ENCODE peak calls at places on chromosomes 7 and 10, in eight cellular contexts. V is NCI-H1417, Y is head of caudate nucleus, B is fibroblast of pulmonary artery, I is A549, U is iPS-NIHi11, Z is NB4, P is esophagus squamous epithelium. C is an unnamed sample.
A peak's percentile ranks its signal among the peaks of the same experiment; 100 is the strongest.

GRCh38 chr10:50619171-50619570 is 4.6 kb downstream of the SGMS1 start:
- DNase-seq in V (no peak), Z (no peak), U (no peak), P (no peak), Y (no peak), B (no peak), I (no peak), C (no peak)

GRCh38 chr10:33005322-33006282 is 47.6 kb upstream of the ITGB1 start:
- DNase-seq in I (peak; percentile 71), B (peak; percentile 97), P (no peak), U (peak; percentile 83), Y (peak; percentile 25), V (no peak), Z (peak; percentile 87), C (peak; percentile 81)

GRCh38 chr10:130212736-130213135 is 76.5 kb downstream of the GLRX3 start:
- DNase-seq in V (no peak), P (no peak), Y (no peak), I (no peak), B (no peak), Z (no peak), U (no peak), C (no peak)

GRCh38 chr10:3484306-3485187 is 300.5 kb downstream of the KLF6 start:
- DNase-seq in P (no peak), U (no peak), Y (no peak), Z (peak; percentile 59), I (no peak), V (no peak), B (peak; percentile 44), C (no peak)

GRCh38 chr10:103661951-103662405 is 168.5 kb downstream of the NEURL1 start:
- DNase-seq in P (no peak), U (no peak), Y (no peak), B (no peak), V (peak; percentile 12), Z (no peak), I (no peak), C (no peak)

GRCh38 chr10:106511917-106512316 is 652.6 kb downstream of the SORCS1 start:
- DNase-seq in Y (no peak), U (no peak), P (no peak), I (no peak), V (no peak), Z (no peak), B (no peak), C (no peak)

GRCh38 chr7:28354601-28355062 is 57.7 kb upstream of the CREB5 start:
- DNase-seq in V (peak; percentile 59), I (peak; percentile 35), Y (no peak), B (peak; percentile 85), P (no peak), Z (no peak), U (peak; percentile 43), C (no peak)

GRCh38 chr10:55979203-55979602 is 381.9 kb downstream of the ZWINT start:
- DNase-seq in I (no peak), Z (no peak), U (peak; percentile 14), V (no peak), B (no peak), Y (no peak), P (no peak), C (no peak)

GRCh38 chr7:37097983-37098382 is 350.7 kb downstream of the ELMO1 start:
- DNase-seq in Y (no peak), Z (no peak), V (no peak), P (no peak), I (no peak), B (no peak), U (no peak), C (no peak)

GRCh38 chr7:102728-103127 is 89.6 kb upstream of the FAM20C start:
- DNase-seq in I (no peak), P (no peak), Y (no peak), Z (peak; percentile 54), U (no peak), V (no peak), B (no peak), C (no peak)

GRCh38 chr7:50962962-50963374 is 180.3 kb upstream of the GRB10 start:
- DNase-seq in Y (no peak), V (no peak), B (peak; percentile 74), U (peak; percentile 75), I (peak; percentile 79), P (no peak), Z (peak; percentile 83), C (peak; percentile 91)

GRCh38 chr10:116796910-116797513 is 52.3 kb upstream of the ENO4 start:
- DNase-seq in V (peak; percentile 75), U (peak; percentile 87), Z (peak; percentile 76), Y (peak; percentile 80), I (peak; percentile 78), P (no peak), B (peak; percentile 76), C (peak; percentile 79)

GRCh38 chr10:50982989-50983388 is 91.3 kb upstream of the PRKG1 start:
- DNase-seq in P (no peak), U (no peak), Y (no peak), I (no peak), B (no peak), Z (no peak), V (no peak), C (no peak)

GRCh38 chr10:132001238-132001977 is 19.7 kb upstream of the BNIP3 start:
- DNase-seq in P (no peak), B (peak; percentile 56), Y (no peak), Z (no peak), I (peak; percentile 35), U (peak; percentile 56), V (peak; percentile 58), C (peak; percentile 23)

GRCh38 chr7:143385891-143386781 is 5.0 kb downstream of the ZYX start:
- DNase-seq in Y (no peak), B (peak; percentile 65), Z (peak; percentile 81), P (no peak), I (no peak), U (no peak), V (no peak), C (no peak)

GRCh38 chr10:12081470-12081869 is 12.7 kb downstream of the DHTKD1 start:
- DNase-seq in B (no peak), P (no peak), I (no peak), Y (no peak), U (peak; percentile 11), V (no peak), Z (no peak), C (no peak)

GRCh38 chr10:132357286-132358058 is 25.5 kb downstream of the LRRC27 start:
- DNase-seq in U (no peak), Z (no peak), B (no peak), V (no peak), P (no peak), I (no peak), Y (no peak), C (no peak)

GRCh38 chr10:4008676-4009382 is 223.8 kb upstream of the KLF6 start:
- DNase-seq in I (no peak), Y (no peak), Z (no peak), P (no peak), V (no peak), B (no peak), U (no peak), C (no peak)

GRCh38 chr10:54869022-54869421 is 68.0 kb upstream of the PCDH15 start:
- DNase-seq in P (no peak), B (no peak), V (no peak), Y (no peak), Z (no peak), I (no peak), U (no peak), C (no peak)

GRCh38 chr10:129768437-129769355 is 195.4 kb downstream of the EBF3 start:
- DNase-seq in B (no peak), U (peak; percentile 82), Y (no peak), V (no peak), I (no peak), P (no peak), Z (peak; percentile 65), C (no peak)

GRCh38 chr7:716636-717035 is 9.9 kb upstream of the DNAAF5 start:
- DNase-seq in V (no peak), U (no peak), Z (no peak), I (no peak), B (no peak), Y (no peak), P (no peak), C (no peak)

GRCh38 chr10:27413387-27413786 is 90.7 kb upstream of the RAB18 start:
- DNase-seq in I (no peak), U (peak; percentile 11), V (no peak), Y (no peak), P (no peak), Z (no peak), B (no peak), C (no peak)

GRCh38 chr7:45088821-45089313 is at the start of gene NACAD:
- DNase-seq in Z (no peak), U (peak; percentile 87), B (no peak), V (peak; percentile 28), Y (peak; percentile 85), P (no peak), I (peak; percentile 29), C (no peak)

GRCh38 chr10:3803884-3804741 is 19.1 kb upstream of the KLF6 start:
- DNase-seq in U (no peak), Y (no peak), I (no peak), Z (peak; percentile 74), P (no peak), V (peak; percentile 16), B (peak; percentile 63), C (peak; percentile 56)

GRCh38 chr7:16450366-16450765 is 15.2 kb downstream of the SOSTDC1 start:
- DNase-seq in Y (no peak), U (no peak), V (no peak), I (no peak), Z (no peak), B (no peak), P (no peak), C (no peak)